ENCODE peak calls at places on chromosomes 5 and 9, in seven cellular contexts. One of them, this sample, is unnamed.

GRCh38 chr9:38036359-38037084 is 32.5 kb downstream of the SHB start:
- DNase-seq in GM23338: no peak
- DNase-seq in midbrain: no peak
- DNase-seq in CD4-positive, CD25-positive, alpha-beta regulatory T cell: no peak
- DNase-seq in stimulated activated CD8-positive, alpha-beta memory T cell treated with anti-CD3 and anti-CD28 coated beads, Interleukin-12 subunit alpha, Interleukin-12 subunit beta, amount 100 ng/mL, for 1 hour: no peak
- DNase-seq in activated T-helper 1 cell treated with Interleukin-2 at 50 U/mL for 16 hours: no peak
- DNase-seq in EL: peak; percentile 75
- DNase-seq in this sample: no peak

GRCh38 chr9:35618854-35619799 is 914 bp upstream of the CD72 start:
- DNase-seq in CD4-positive, CD25-positive, alpha-beta regulatory T cell: no peak
- DNase-seq in stimulated activated CD8-positive, alpha-beta memory T cell treated with anti-CD3 and anti-CD28 coated beads, Interleukin-12 subunit alpha, Interleukin-12 subunit beta, amount 100 ng/mL, for 1 hour: peak; percentile 27
- DNase-seq in midbrain: no peak
- DNase-seq in activated T-helper 1 cell treated with Interleukin-2 at 50 U/mL for 16 hours: no peak
- DNase-seq in GM23338: no peak
- DNase-seq in EL: no peak
- DNase-seq in this sample: no peak

GRCh38 chr9:34506623-34507022 is 16.2 kb downstream of the ENHO start:
- DNase-seq in EL: no peak
- DNase-seq in midbrain: no peak
- DNase-seq in activated T-helper 1 cell treated with Interleukin-2 at 50 U/mL for 16 hours: no peak
- DNase-seq in CD4-positive, CD25-positive, alpha-beta regulatory T cell: no peak
- DNase-seq in GM23338: no peak
- DNase-seq in stimulated activated CD8-positive, alpha-beta memory T cell treated with anti-CD3 and anti-CD28 coated beads, Interleukin-12 subunit alpha, Interleukin-12 subunit beta, amount 100 ng/mL, for 1 hour: no peak
- DNase-seq in this sample: no peak

GRCh38 chr9:20066120-20066519 is 277.3 kb upstream of the SLC24A2 start:
- DNase-seq in stimulated activated CD8-positive, alpha-beta memory T cell treated with anti-CD3 and anti-CD28 coated beads, Interleukin-12 subunit alpha, Interleukin-12 subunit beta, amount 100 ng/mL, for 1 hour: no peak
- DNase-seq in GM23338: no peak
- DNase-seq in EL: no peak
- DNase-seq in CD4-positive, CD25-positive, alpha-beta regulatory T cell: no peak
- DNase-seq in activated T-helper 1 cell treated with Interleukin-2 at 50 U/mL for 16 hours: no peak
- DNase-seq in midbrain: no peak
- DNase-seq in this sample: no peak

GRCh38 chr5:1118231-1118698 is 6.4 kb upstream of the SLC12A7 start:
- DNase-seq in activated T-helper 1 cell treated with Interleukin-2 at 50 U/mL for 16 hours: no peak
- DNase-seq in midbrain: no peak
- DNase-seq in EL: no peak
- DNase-seq in CD4-positive, CD25-positive, alpha-beta regulatory T cell: no peak
- DNase-seq in stimulated activated CD8-positive, alpha-beta memory T cell treated with anti-CD3 and anti-CD28 coated beads, Interleukin-12 subunit alpha, Interleukin-12 subunit beta, amount 100 ng/mL, for 1 hour: no peak
- DNase-seq in GM23338: no peak
- DNase-seq in this sample: no peak

GRCh38 chr5:127311349-127311748 is 20.8 kb downstream of the MEGF10 start:
- DNase-seq in EL: no peak
- DNase-seq in midbrain: peak; percentile 26
- DNase-seq in activated T-helper 1 cell treated with Interleukin-2 at 50 U/mL for 16 hours: no peak
- DNase-seq in stimulated activated CD8-positive, alpha-beta memory T cell treated with anti-CD3 and anti-CD28 coated beads, Interleukin-12 subunit alpha, Interleukin-12 subunit beta, amount 100 ng/mL, for 1 hour: no peak
- DNase-seq in GM23338: no peak
- DNase-seq in CD4-positive, CD25-positive, alpha-beta regulatory T cell: no peak
- DNase-seq in this sample: no peak

GRCh38 chr5:118115791-118116190 is 872.6 kb downstream of the DTWD2 start:
- DNase-seq in activated T-helper 1 cell treated with Interleukin-2 at 50 U/mL for 16 hours: no peak
- DNase-seq in EL: peak; percentile 69
- DNase-seq in stimulated activated CD8-positive, alpha-beta memory T cell treated with anti-CD3 and anti-CD28 coated beads, Interleukin-12 subunit alpha, Interleukin-12 subunit beta, amount 100 ng/mL, for 1 hour: no peak
- DNase-seq in GM23338: no peak
- DNase-seq in midbrain: no peak
- DNase-seq in CD4-positive, CD25-positive, alpha-beta regulatory T cell: no peak
- DNase-seq in this sample: no peak

GRCh38 chr5:176906796-176907195 is 7.7 kb upstream of the HK3 start:
- DNase-seq in activated T-helper 1 cell treated with Interleukin-2 at 50 U/mL for 16 hours: no peak
- DNase-seq in stimulated activated CD8-positive, alpha-beta memory T cell treated with anti-CD3 and anti-CD28 coated beads, Interleukin-12 subunit alpha, Interleukin-12 subunit beta, amount 100 ng/mL, for 1 hour: no peak
- DNase-seq in midbrain: no peak
- DNase-seq in EL: no peak
- DNase-seq in GM23338: no peak
- DNase-seq in CD4-positive, CD25-positive, alpha-beta regulatory T cell: no peak
- DNase-seq in this sample: no peak

GRCh38 chr5:76755779-76756637 is 40.1 kb downstream of the F2R start:
- DNase-seq in CD4-positive, CD25-positive, alpha-beta regulatory T cell: no peak
- DNase-seq in midbrain: no peak
- DNase-seq in EL: no peak
- DNase-seq in GM23338: no peak
- DNase-seq in stimulated activated CD8-positive, alpha-beta memory T cell treated with anti-CD3 and anti-CD28 coated beads, Interleukin-12 subunit alpha, Interleukin-12 subunit beta, amount 100 ng/mL, for 1 hour: no peak
- DNase-seq in activated T-helper 1 cell treated with Interleukin-2 at 50 U/mL for 16 hours: no peak
- DNase-seq in this sample: no peak

GRCh38 chr9:122125158-122125890 is 32.2 kb upstream of the TTLL11 start:
- DNase-seq in EL: peak; percentile 79
- DNase-seq in CD4-positive, CD25-positive, alpha-beta regulatory T cell: peak; percentile 55
- DNase-seq in stimulated activated CD8-positive, alpha-beta memory T cell treated with anti-CD3 and anti-CD28 coated beads, Interleukin-12 subunit alpha, Interleukin-12 subunit beta, amount 100 ng/mL, for 1 hour: peak; percentile 50
- DNase-seq in activated T-helper 1 cell treated with Interleukin-2 at 50 U/mL for 16 hours: peak; percentile 59
- DNase-seq in GM23338: peak; percentile 83
- DNase-seq in midbrain: peak; percentile 92
- DNase-seq in this sample: peak; percentile 62

GRCh38 chr5:176843673-176844072 is 33.3 kb downstream of the UNC5A start:
- DNase-seq in activated T-helper 1 cell treated with Interleukin-2 at 50 U/mL for 16 hours: no peak
- DNase-seq in GM23338: no peak
- DNase-seq in midbrain: no peak
- DNase-seq in CD4-positive, CD25-positive, alpha-beta regulatory T cell: no peak
- DNase-seq in stimulated activated CD8-positive, alpha-beta memory T cell treated with anti-CD3 and anti-CD28 coated beads, Interleukin-12 subunit alpha, Interleukin-12 subunit beta, amount 100 ng/mL, for 1 hour: no peak
- DNase-seq in EL: no peak
- DNase-seq in this sample: no peak

GRCh38 chr9:81552571-81552970 is 136.8 kb downstream of the TLE1 start:
- DNase-seq in midbrain: no peak
- DNase-seq in activated T-helper 1 cell treated with Interleukin-2 at 50 U/mL for 16 hours: no peak
- DNase-seq in stimulated activated CD8-positive, alpha-beta memory T cell treated with anti-CD3 and anti-CD28 coated beads, Interleukin-12 subunit alpha, Interleukin-12 subunit beta, amount 100 ng/mL, for 1 hour: no peak
- DNase-seq in EL: no peak
- DNase-seq in CD4-positive, CD25-positive, alpha-beta regulatory T cell: no peak
- DNase-seq in GM23338: no peak
- DNase-seq in this sample: no peak

GRCh38 chr5:116559673-116560164 is 14.9 kb downstream of the SEMA6A start:
- DNase-seq in CD4-positive, CD25-positive, alpha-beta regulatory T cell: no peak
- DNase-seq in EL: no peak
- DNase-seq in activated T-helper 1 cell treated with Interleukin-2 at 50 U/mL for 16 hours: no peak
- DNase-seq in midbrain: no peak
- DNase-seq in stimulated activated CD8-positive, alpha-beta memory T cell treated with anti-CD3 and anti-CD28 coated beads, Interleukin-12 subunit alpha, Interleukin-12 subunit beta, amount 100 ng/mL, for 1 hour: no peak
- DNase-seq in GM23338: peak; percentile 61
- DNase-seq in this sample: no peak

GRCh38 chr9:127452481-127453092 is 1.3 kb downstream of the LRSAM1 start:
- DNase-seq in GM23338: no peak
- DNase-seq in EL: peak; percentile 26
- DNase-seq in midbrain: no peak
- DNase-seq in CD4-positive, CD25-positive, alpha-beta regulatory T cell: no peak
- DNase-seq in activated T-helper 1 cell treated with Interleukin-2 at 50 U/mL for 16 hours: no peak
- DNase-seq in stimulated activated CD8-positive, alpha-beta memory T cell treated with anti-CD3 and anti-CD28 coated beads, Interleukin-12 subunit alpha, Interleukin-12 subunit beta, amount 100 ng/mL, for 1 hour: no peak
- DNase-seq in this sample: no peak